ENCODE peak calls at places on chromosomes 1 and 21, in six cellular contexts. One of them, this sample, is unnamed. For H3K4me1, the result is how much of the 10 kb centered on the place peaks cover.

GRCh38 chr1:98331232-98331631 is 330.3 kb upstream of the SNX7 start:
- DNase-seq in psoas muscle: no peak
- DNase-seq in uterus: no peak
- DNase-seq in HCT116: no peak
- DNase-seq in left ventricle myocardium inferior: no peak
- DNase-seq in PC-3: peak
- DNase-seq in this sample: peak

GRCh38 chr1:56225964-56226594 is 353.3 kb downstream of the PLPP3 start:
- DNase-seq in uterus: no peak
- DNase-seq in psoas muscle: no peak
- DNase-seq in PC-3: no peak
- DNase-seq in left ventricle myocardium inferior: no peak
- DNase-seq in HCT116: no peak
- DNase-seq in this sample: no peak

GRCh38 chr1:4178501-4178900 is 278.4 kb upstream of the C1orf174 start:
- DNase-seq in PC-3: no peak
- DNase-seq in psoas muscle: no peak
- DNase-seq in uterus: no peak
- DNase-seq in left ventricle myocardium inferior: no peak
- DNase-seq in HCT116: no peak
- DNase-seq in this sample: no peak

GRCh38 chr1:231636157-231636556 is 9.6 kb downstream of the DISC1 start:
- DNase-seq in HCT116: no peak
- DNase-seq in uterus: no peak
- DNase-seq in PC-3: peak
- DNase-seq in psoas muscle: no peak
- DNase-seq in left ventricle myocardium inferior: no peak
- DNase-seq in this sample: peak

GRCh38 chr1:17729248-17729647 is 25.9 kb upstream of the ACTL8 start:
- DNase-seq in left ventricle myocardium inferior: no peak
- DNase-seq in PC-3: no peak
- DNase-seq in HCT116: no peak
- DNase-seq in uterus: no peak
- DNase-seq in psoas muscle: no peak
- DNase-seq in this sample: no peak

GRCh38 chr21:31416465-31416864 is 72.4 kb upstream of the TIAM1 start:
- DNase-seq in left ventricle myocardium inferior: no peak
- DNase-seq in psoas muscle: no peak
- DNase-seq in PC-3: peak
- DNase-seq in uterus: no peak
- DNase-seq in HCT116: no peak
- DNase-seq in this sample: no peak

GRCh38 chr1:16091296-16091695 is 17.8 kb upstream of the FAM131C start:
- DNase-seq in uterus: no peak
- DNase-seq in PC-3: peak
- DNase-seq in psoas muscle: no peak
- DNase-seq in left ventricle myocardium inferior: peak
- DNase-seq in HCT116: no peak
- DNase-seq in this sample: no peak

GRCh38 chr1:208437416-208437815 is 193.2 kb upstream of the PLXNA2 start:
- DNase-seq in uterus: no peak
- DNase-seq in left ventricle myocardium inferior: no peak
- DNase-seq in PC-3: peak
- DNase-seq in HCT116: no peak
- DNase-seq in psoas muscle: no peak
- DNase-seq in this sample: peak

GRCh38 chr1:214454619-214455396 is 96.6 kb downstream of the PTPN14 start:
- DNase-seq in left ventricle myocardium inferior: no peak
- DNase-seq in uterus: no peak
- DNase-seq in HCT116: no peak
- DNase-seq in psoas muscle: no peak
- DNase-seq in PC-3: peak
- DNase-seq in this sample: peak

GRCh38 chr1:59917026-59917784 is 9.4 kb downstream of the CYP2J2 start:
- DNase-seq in psoas muscle: no peak
- DNase-seq in uterus: no peak
- DNase-seq in PC-3: no peak
- DNase-seq in left ventricle myocardium inferior: no peak
- DNase-seq in HCT116: no peak
- DNase-seq in this sample: no peak

GRCh38 chr1:8365661-8366362 is 47.9 kb downstream of the SLC45A1 start:
- DNase-seq in PC-3: no peak
- DNase-seq in psoas muscle: no peak
- DNase-seq in left ventricle myocardium inferior: no peak
- DNase-seq in uterus: no peak
- DNase-seq in HCT116: no peak
- DNase-seq in this sample: no peak

DNA sequence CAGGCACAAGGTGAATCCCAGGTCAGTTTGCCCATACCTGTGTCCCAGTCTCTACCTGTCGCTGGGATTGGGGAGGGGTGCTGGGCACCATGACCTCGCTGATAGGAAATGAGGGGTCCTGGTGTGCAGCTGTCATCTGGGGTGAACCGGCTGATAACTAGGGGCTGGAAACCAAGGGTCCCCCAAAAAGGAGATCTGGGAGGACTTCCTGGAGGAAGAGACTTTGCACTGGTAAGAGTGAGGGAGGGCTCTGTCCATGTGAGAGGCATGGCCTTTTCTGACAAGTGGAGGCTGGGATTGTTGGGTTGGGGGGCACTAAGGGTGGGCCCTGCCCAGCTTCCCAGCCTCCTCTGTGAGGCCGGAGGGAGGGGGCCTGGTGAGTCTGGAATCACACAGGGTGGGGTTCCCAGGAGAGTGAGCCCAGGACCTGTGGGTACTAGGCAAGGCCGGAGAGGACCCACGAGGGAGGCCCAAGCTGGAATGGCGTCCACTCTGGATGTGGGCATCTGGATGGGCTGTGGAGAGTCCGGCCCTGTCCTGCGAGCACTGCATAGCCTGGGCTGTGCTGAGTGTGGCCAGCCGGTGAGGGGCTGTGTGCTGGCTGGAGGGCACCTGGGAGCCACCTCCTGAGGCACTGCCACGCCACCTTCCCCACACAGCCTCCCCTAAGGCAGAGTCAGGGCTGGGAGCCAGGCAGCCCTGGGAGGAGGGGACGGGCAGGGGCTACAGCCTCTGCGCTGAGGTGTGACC is 4.9 kb upstream of the PEX10 start:
- DNase-seq in uterus: no peak
- DNase-seq in HCT116: no peak
- DNase-seq in left ventricle myocardium inferior: no peak
- DNase-seq in PC-3: no peak
- DNase-seq in psoas muscle: no peak
- DNase-seq in this sample: no peak
- H3K4me1 ChIP-seq in uterus: under half
- H3K4me1 ChIP-seq in HCT116: under half
- H3K4me1 ChIP-seq in left ventricle myocardium inferior: under half
- H3K4me1 ChIP-seq in PC-3: under half
- H3K4me1 ChIP-seq in psoas muscle: under half
- H3K4me1 ChIP-seq in this sample: under half

GRCh38 chr21:41931041-41931451 is 22.8 kb downstream of the C2CD2 start:
- DNase-seq in psoas muscle: no peak
- DNase-seq in uterus: no peak
- DNase-seq in PC-3: no peak
- DNase-seq in HCT116: no peak
- DNase-seq in left ventricle myocardium inferior: no peak
- DNase-seq in this sample: peak

GRCh38 chr21:41933259-41934079 is 20.3 kb downstream of the C2CD2 start:
- DNase-seq in PC-3: peak
- DNase-seq in left ventricle myocardium inferior: no peak
- DNase-seq in HCT116: no peak
- DNase-seq in uterus: no peak
- DNase-seq in psoas muscle: no peak
- DNase-seq in this sample: peak

GRCh38 chr21:41929248-41929647 is 24.6 kb downstream of the C2CD2 start:
- DNase-seq in left ventricle myocardium inferior: no peak
- DNase-seq in PC-3: no peak
- DNase-seq in psoas muscle: no peak
- DNase-seq in uterus: no peak
- DNase-seq in HCT116: no peak
- DNase-seq in this sample: no peak

GRCh38 chr21:41932191-41932575 is 21.6 kb downstream of the C2CD2 start:
- DNase-seq in left ventricle myocardium inferior: no peak
- DNase-seq in HCT116: peak
- DNase-seq in psoas muscle: peak
- DNase-seq in PC-3: peak
- DNase-seq in uterus: no peak
- DNase-seq in this sample: peak

DNA sequence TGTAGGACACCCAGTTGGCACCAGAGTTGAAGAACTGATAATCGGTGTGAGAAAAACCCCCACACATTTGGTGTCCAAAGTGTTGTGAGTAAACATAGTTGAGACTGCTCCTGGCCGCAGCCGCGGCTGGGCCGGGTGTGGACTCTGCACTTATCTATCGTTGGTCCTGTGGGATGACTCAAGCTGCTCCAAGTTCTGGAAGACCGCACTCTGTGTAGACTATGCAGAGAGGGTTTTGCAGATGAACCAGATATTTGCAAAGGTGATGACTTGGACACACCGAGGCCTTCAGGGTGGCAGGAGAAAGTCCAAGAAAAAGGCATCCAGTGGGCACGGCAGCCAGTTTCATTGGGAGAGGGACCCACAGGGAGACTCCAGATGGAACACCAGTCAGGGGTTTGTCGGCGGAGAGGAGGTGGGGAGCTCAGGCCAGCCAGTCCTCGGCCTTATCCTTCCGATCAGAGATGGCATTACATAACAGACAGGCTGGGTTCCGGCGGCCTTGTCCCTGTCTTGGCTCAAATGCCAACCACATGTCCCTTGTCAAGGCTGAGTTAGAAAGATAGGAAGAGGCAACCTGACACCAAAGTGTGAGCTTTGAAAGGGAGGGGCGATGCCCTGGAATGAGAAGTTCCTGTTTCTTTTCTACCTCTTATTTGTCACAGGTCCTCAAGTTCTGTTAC is 21.1 kb downstream of the C2CD2 start:
- DNase-seq in HCT116: peak
- DNase-seq in psoas muscle: peak
- DNase-seq in PC-3: peak
- DNase-seq in left ventricle myocardium inferior: peak
- DNase-seq in uterus: peak
- DNase-seq in this sample: no peak
- TF ChIP-seq CTCF in HCT116: no peak
- TF ChIP-seq CTCF in psoas muscle: no peak
- TF ChIP-seq CTCF in PC-3: peak
- TF ChIP-seq CTCF in left ventricle myocardium inferior: no peak
- TF ChIP-seq CTCF in uterus: no peak
- TF ChIP-seq CTCF in this sample: no peak

DNA sequence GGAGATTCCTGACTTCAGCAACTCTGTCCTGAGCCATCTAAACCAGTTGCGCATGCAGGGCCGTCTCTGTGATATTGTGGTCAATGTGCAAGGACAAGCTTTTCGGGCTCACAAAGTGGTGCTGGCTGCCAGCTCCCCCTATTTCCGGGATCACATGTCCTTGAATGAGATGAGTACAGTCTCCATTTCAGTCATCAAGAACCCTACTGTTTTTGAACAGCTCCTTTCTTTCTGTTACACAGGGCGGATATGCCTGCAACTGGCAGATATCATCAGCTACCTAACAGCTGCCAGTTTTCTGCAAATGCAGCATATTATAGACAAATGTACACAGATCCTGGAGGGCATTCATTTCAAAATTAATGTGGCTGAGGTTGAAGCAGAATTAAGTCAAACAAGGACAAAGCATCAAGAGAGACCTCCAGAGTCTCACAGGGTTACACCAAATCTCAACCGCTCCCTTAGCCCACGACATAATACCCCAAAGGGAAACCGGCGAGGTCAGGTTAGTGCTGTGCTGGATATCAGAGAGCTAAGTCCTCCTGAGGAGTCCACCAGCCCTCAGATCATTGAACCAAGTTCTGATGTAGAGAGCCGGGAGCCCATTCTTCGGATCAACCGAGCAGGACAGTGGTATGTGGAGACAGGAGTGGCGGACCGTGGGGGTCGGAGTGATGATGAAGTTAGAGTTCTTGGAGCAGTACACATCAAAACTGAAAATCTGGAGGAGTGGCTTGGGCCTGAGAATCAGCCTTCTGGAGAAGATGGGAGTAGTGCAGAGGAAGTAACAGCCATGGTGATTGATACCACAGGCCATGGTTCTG is 2.3 kb downstream of the ZBTB37 start:
- DNase-seq in PC-3: no peak
- DNase-seq in HCT116: no peak
- DNase-seq in left ventricle myocardium inferior: no peak
- DNase-seq in uterus: no peak
- DNase-seq in psoas muscle: no peak
- DNase-seq in this sample: no peak
- H3K4me1 ChIP-seq in PC-3: under half
- H3K4me1 ChIP-seq in HCT116: under half
- H3K4me1 ChIP-seq in left ventricle myocardium inferior: half or more
- H3K4me1 ChIP-seq in uterus: under half
- H3K4me1 ChIP-seq in psoas muscle: under half
- H3K4me1 ChIP-seq in this sample: under half

GRCh38 chr1:195804547-195804946 is 803.7 kb downstream of the KCNT2 start:
- DNase-seq in HCT116: no peak
- DNase-seq in left ventricle myocardium inferior: no peak
- DNase-seq in psoas muscle: no peak
- DNase-seq in PC-3: peak
- DNase-seq in uterus: no peak
- DNase-seq in this sample: no peak
- TF ChIP-seq CTCF in HCT116: no peak
- TF ChIP-seq CTCF in left ventricle myocardium inferior: no peak
- TF ChIP-seq CTCF in psoas muscle: no peak
- TF ChIP-seq CTCF in PC-3: peak
- TF ChIP-seq CTCF in uterus: no peak
- TF ChIP-seq CTCF in this sample: peak

DNA sequence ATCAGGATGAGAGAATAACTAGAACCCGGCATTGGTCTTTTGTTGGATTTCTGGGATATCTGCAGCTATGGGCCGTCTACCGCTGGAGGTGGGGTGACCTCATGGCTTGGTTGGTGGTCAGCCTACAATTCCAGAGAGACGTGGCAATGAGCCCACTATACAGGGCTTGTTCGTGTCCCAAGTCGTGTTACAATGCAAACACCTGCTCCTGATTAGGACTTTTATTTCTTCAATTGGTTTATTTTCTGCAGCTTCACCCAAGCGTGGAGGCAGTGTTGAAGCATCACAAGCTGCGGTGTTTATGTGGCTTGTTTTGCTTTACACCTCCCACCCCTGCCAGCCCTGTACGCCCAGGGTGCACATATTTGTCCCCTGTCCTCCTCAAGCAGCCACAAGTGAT is 211.7 kb upstream of the TMEM51 start:
- DNase-seq in left ventricle myocardium inferior: no peak
- DNase-seq in PC-3: no peak
- DNase-seq in psoas muscle: no peak
- DNase-seq in uterus: no peak
- DNase-seq in HCT116: no peak
- DNase-seq in this sample: no peak
- H3K4me1 ChIP-seq in left ventricle myocardium inferior: half or more
- H3K4me1 ChIP-seq in PC-3: under half
- H3K4me1 ChIP-seq in psoas muscle: under half
- H3K4me1 ChIP-seq in uterus: under half
- H3K4me1 ChIP-seq in HCT116: under half
- H3K4me1 ChIP-seq in this sample: under half

This sample was measured in foreskin keratinocyte.